ENCODE peak calls at places on chromosomes 13 and 19, in seven cellular contexts. One of them, this sample, is unnamed.

GRCh38 chr13:111049791-111050538 is 65.1 kb upstream of the ARHGEF7 start:
- DNase-seq in SK-N-SH: peak
- DNase-seq in hepatocyte: peak
- DNase-seq in neural progenitor cell: peak
- DNase-seq in MM.1S: no peak
- DNase-seq in GM23248: peak
- DNase-seq in OCI-LY7: no peak
- DNase-seq in this sample: peak

GRCh38 chr13:102584423-102584822 is 12.4 kb upstream of the TPP2 start:
- DNase-seq in GM23248: no peak
- DNase-seq in OCI-LY7: peak
- DNase-seq in SK-N-SH: no peak
- DNase-seq in neural progenitor cell: no peak
- DNase-seq in hepatocyte: no peak
- DNase-seq in MM.1S: no peak
- DNase-seq in this sample: no peak

GRCh38 chr19:30255783-30256509 is 116.2 kb upstream of the ZNF536 start:
- DNase-seq in GM23248: no peak
- DNase-seq in neural progenitor cell: peak
- DNase-seq in MM.1S: no peak
- DNase-seq in OCI-LY7: no peak
- DNase-seq in SK-N-SH: peak
- DNase-seq in hepatocyte: no peak
- DNase-seq in this sample: no peak

GRCh38 chr13:99033814-99034213 is 56.0 kb upstream of the DOCK9 start:
- DNase-seq in SK-N-SH: peak
- DNase-seq in OCI-LY7: peak
- DNase-seq in MM.1S: no peak
- DNase-seq in hepatocyte: peak
- DNase-seq in GM23248: peak
- DNase-seq in neural progenitor cell: peak
- DNase-seq in this sample: peak

GRCh38 chr13:114339779-114340534 is 25.7 kb downstream of the CHAMP1 start:
- DNase-seq in SK-N-SH: peak
- DNase-seq in OCI-LY7: peak
- DNase-seq in hepatocyte: no peak
- DNase-seq in GM23248: peak
- DNase-seq in MM.1S: peak
- DNase-seq in neural progenitor cell: no peak
- DNase-seq in this sample: peak

GRCh38 chr13:22740264-22740663 is 440.5 kb upstream of the SGCG start:
- DNase-seq in SK-N-SH: no peak
- DNase-seq in hepatocyte: no peak
- DNase-seq in OCI-LY7: no peak
- DNase-seq in neural progenitor cell: peak
- DNase-seq in GM23248: no peak
- DNase-seq in MM.1S: no peak
- DNase-seq in this sample: peak

GRCh38 chr19:8697671-8698432 is 743 bp downstream of the ACTL9 start:
- DNase-seq in OCI-LY7: no peak
- DNase-seq in GM23248: no peak
- DNase-seq in neural progenitor cell: peak
- DNase-seq in hepatocyte: no peak
- DNase-seq in SK-N-SH: peak
- DNase-seq in MM.1S: no peak
- DNase-seq in this sample: no peak

GRCh38 chr13:26965976-26966375 is 205.4 kb upstream of the GPR12 start:
- DNase-seq in hepatocyte: peak
- DNase-seq in neural progenitor cell: no peak
- DNase-seq in OCI-LY7: no peak
- DNase-seq in GM23248: peak
- DNase-seq in MM.1S: no peak
- DNase-seq in SK-N-SH: no peak
- DNase-seq in this sample: no peak

GRCh38 chr13:37049810-37050209 is 9.7 kb downstream of the SUPT20H start:
- DNase-seq in hepatocyte: no peak
- DNase-seq in MM.1S: no peak
- DNase-seq in GM23248: no peak
- DNase-seq in OCI-LY7: no peak
- DNase-seq in neural progenitor cell: no peak
- DNase-seq in SK-N-SH: no peak
- DNase-seq in this sample: no peak

GRCh38 chr19:39156891-39157230 is 31.3 kb downstream of the PAK4 start:
- DNase-seq in SK-N-SH: no peak
- DNase-seq in MM.1S: no peak
- DNase-seq in neural progenitor cell: no peak
- DNase-seq in OCI-LY7: no peak
- DNase-seq in GM23248: no peak
- DNase-seq in hepatocyte: no peak
- DNase-seq in this sample: no peak

GRCh38 chr19:39160523-39160861 is 34.9 kb downstream of the PAK4 start:
- DNase-seq in neural progenitor cell: no peak
- DNase-seq in GM23248: peak
- DNase-seq in SK-N-SH: no peak
- DNase-seq in hepatocyte: peak
- DNase-seq in MM.1S: no peak
- DNase-seq in OCI-LY7: no peak
- DNase-seq in this sample: peak

GRCh38 chr19:39157997-39158389 is 32.4 kb downstream of the PAK4 start:
- DNase-seq in SK-N-SH: no peak
- DNase-seq in neural progenitor cell: no peak
- DNase-seq in GM23248: no peak
- DNase-seq in hepatocyte: no peak
- DNase-seq in MM.1S: no peak
- DNase-seq in OCI-LY7: no peak
- DNase-seq in this sample: no peak

GRCh38 chr19:39157275-39157996 is 31.9 kb downstream of the PAK4 start:
- DNase-seq in SK-N-SH: no peak
- DNase-seq in GM23248: no peak
- DNase-seq in hepatocyte: no peak
- DNase-seq in neural progenitor cell: no peak
- DNase-seq in MM.1S: no peak
- DNase-seq in OCI-LY7: no peak
- DNase-seq in this sample: no peak

GRCh38 chr19:39158646-39159260 is 33.2 kb downstream of the PAK4 start:
- DNase-seq in hepatocyte: no peak
- DNase-seq in neural progenitor cell: no peak
- DNase-seq in GM23248: no peak
- DNase-seq in SK-N-SH: no peak
- DNase-seq in MM.1S: no peak
- DNase-seq in OCI-LY7: no peak
- DNase-seq in this sample: no peak
- TF ChIP-seq EZH2phosphoT487 in hepatocyte: no peak
- TF ChIP-seq EZH2phosphoT487 in neural progenitor cell: no peak
- TF ChIP-seq EZH2phosphoT487 in GM23248: no peak
- TF ChIP-seq EZH2phosphoT487 in SK-N-SH: no peak
- TF ChIP-seq EZH2phosphoT487 in MM.1S: no peak
- TF ChIP-seq EZH2phosphoT487 in OCI-LY7: no peak
- TF ChIP-seq EZH2phosphoT487 in this sample: no peak

GRCh38 chr13:71758823-71759222 is 108.2 kb downstream of the DACH1 start:
- DNase-seq in GM23248: no peak
- DNase-seq in OCI-LY7: no peak
- DNase-seq in neural progenitor cell: no peak
- DNase-seq in SK-N-SH: peak
- DNase-seq in hepatocyte: peak
- DNase-seq in MM.1S: no peak
- DNase-seq in this sample: no peak
- H3K4me2 ChIP-seq in GM23248: no peak
- H3K4me2 ChIP-seq in OCI-LY7: no peak
- H3K4me2 ChIP-seq in neural progenitor cell: peak
- H3K4me2 ChIP-seq in SK-N-SH: no peak
- H3K4me2 ChIP-seq in hepatocyte: peak
- H3K4me2 ChIP-seq in MM.1S: no peak
- H3K4me2 ChIP-seq in this sample: no peak

DNA sequence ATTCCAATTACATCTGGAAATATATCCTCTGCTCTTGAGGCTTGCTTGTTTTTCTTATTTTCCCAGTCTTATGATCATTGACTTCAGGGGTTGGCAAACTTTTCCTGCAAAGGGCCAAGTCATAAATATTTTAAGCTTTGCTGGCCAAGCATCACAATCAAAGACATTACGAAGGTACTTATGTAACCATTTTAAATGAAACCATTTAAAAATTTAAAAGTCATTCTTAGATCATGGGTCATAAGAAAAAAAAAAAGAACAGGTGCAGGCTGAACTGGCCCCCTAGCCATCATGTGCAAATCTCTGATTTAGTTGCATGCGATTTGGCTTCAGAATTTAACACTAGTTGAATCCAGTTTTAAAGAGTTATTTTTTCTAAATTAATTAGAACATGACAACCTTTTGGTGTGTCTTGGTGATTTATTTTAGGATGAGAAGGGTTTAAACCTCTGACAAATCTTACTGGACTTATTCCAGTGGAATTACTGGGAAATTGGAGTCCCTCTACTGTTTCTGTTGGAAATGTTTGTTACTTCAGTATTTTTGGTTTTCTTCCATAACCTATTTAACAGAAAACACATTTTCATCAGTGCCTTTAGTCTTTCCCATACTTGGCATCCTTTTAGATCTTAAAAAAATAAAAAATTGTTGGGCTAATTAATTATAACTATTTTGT is 148.1 kb downstream of the NHLRC3 start:
- DNase-seq in MM.1S: no peak
- DNase-seq in SK-N-SH: no peak
- DNase-seq in neural progenitor cell: no peak
- DNase-seq in OCI-LY7: no peak
- DNase-seq in GM23248: no peak
- DNase-seq in hepatocyte: no peak
- DNase-seq in this sample: no peak
- TF ChIP-seq EZH2phosphoT487 in MM.1S: no peak
- TF ChIP-seq EZH2phosphoT487 in SK-N-SH: no peak
- TF ChIP-seq EZH2phosphoT487 in neural progenitor cell: no peak
- TF ChIP-seq EZH2phosphoT487 in OCI-LY7: no peak
- TF ChIP-seq EZH2phosphoT487 in GM23248: no peak
- TF ChIP-seq EZH2phosphoT487 in hepatocyte: no peak
- TF ChIP-seq EZH2phosphoT487 in this sample: no peak

GRCh38 chr19:47458672-47459071 is 13.0 kb downstream of the SLC8A2 start:
- DNase-seq in GM23248: no peak
- DNase-seq in hepatocyte: no peak
- DNase-seq in SK-N-SH: no peak
- DNase-seq in neural progenitor cell: no peak
- DNase-seq in MM.1S: no peak
- DNase-seq in OCI-LY7: no peak
- DNase-seq in this sample: no peak

GRCh38 chr19:47459477-47459876 is 12.2 kb downstream of the SLC8A2 start:
- DNase-seq in MM.1S: no peak
- DNase-seq in OCI-LY7: no peak
- DNase-seq in neural progenitor cell: no peak
- DNase-seq in SK-N-SH: no peak
- DNase-seq in GM23248: no peak
- DNase-seq in hepatocyte: no peak
- DNase-seq in this sample: no peak

GRCh38 chr19:47461876-47462275 is 9.8 kb downstream of the SLC8A2 start:
- DNase-seq in OCI-LY7: no peak
- DNase-seq in neural progenitor cell: no peak
- DNase-seq in MM.1S: no peak
- DNase-seq in SK-N-SH: no peak
- DNase-seq in GM23248: no peak
- DNase-seq in hepatocyte: no peak
- DNase-seq in this sample: no peak

DNA sequence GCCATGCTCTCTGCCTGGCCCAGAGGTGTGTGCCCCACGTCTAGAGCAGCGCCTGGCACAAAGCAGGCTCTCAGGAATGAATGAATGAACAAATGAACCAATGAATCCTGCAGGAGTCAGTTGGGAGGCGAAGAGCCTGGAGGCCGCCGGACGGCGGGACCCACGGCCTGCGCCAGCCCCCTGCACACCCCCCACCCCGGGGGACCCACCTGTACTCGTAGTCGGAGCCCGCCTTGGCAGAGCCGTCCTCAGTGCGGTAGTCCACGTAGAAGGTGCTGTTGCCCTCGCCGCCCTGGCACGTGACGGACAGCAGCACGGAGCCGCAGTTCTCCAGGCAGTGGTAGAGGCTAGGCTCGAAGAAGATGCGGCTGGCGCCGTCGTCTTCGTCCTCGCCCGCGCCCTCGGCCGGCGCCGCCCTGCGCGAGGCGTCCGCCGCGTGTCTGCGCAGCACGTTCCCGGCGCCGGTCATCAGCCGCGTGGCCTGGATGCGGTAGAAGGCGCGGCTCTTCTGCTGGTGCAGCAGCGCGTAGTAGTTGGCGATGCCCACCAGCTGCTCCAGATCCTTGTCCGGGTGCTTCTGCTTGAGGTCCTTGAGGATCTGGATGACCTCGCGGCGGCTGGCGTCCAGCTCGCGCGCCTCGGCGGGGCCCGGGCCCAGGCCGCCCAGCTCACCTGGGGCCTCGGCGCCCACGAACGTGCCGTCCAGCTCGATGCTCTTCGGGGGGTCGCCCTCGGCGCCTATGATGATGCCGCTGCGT is 14.8 kb downstream of the SLC8A2 start:
- DNase-seq in MM.1S: no peak
- DNase-seq in SK-N-SH: no peak
- DNase-seq in OCI-LY7: no peak
- DNase-seq in hepatocyte: no peak
- DNase-seq in neural progenitor cell: no peak
- DNase-seq in GM23248: peak
- DNase-seq in this sample: no peak
- H3K4me2 ChIP-seq in MM.1S: no peak
- H3K4me2 ChIP-seq in SK-N-SH: no peak
- H3K4me2 ChIP-seq in OCI-LY7: no peak
- H3K4me2 ChIP-seq in hepatocyte: no peak
- H3K4me2 ChIP-seq in neural progenitor cell: no peak
- H3K4me2 ChIP-seq in GM23248: no peak
- H3K4me2 ChIP-seq in this sample: no peak

GRCh38 chr13:105979586-105979985 is 555.9 kb downstream of the EFNB2 start:
- DNase-seq in SK-N-SH: no peak
- DNase-seq in MM.1S: no peak
- DNase-seq in neural progenitor cell: peak
- DNase-seq in OCI-LY7: no peak
- DNase-seq in GM23248: no peak
- DNase-seq in hepatocyte: peak
- DNase-seq in this sample: peak
- TF ChIP-seq EZH2phosphoT487 in SK-N-SH: no peak
- TF ChIP-seq EZH2phosphoT487 in MM.1S: no peak
- TF ChIP-seq EZH2phosphoT487 in neural progenitor cell: no peak
- TF ChIP-seq EZH2phosphoT487 in OCI-LY7: no peak
- TF ChIP-seq EZH2phosphoT487 in GM23248: no peak
- TF ChIP-seq EZH2phosphoT487 in hepatocyte: no peak
- TF ChIP-seq EZH2phosphoT487 in this sample: no peak

GRCh38 chr19:457636-458035 is 3.2 kb downstream of the SHC2 start:
- DNase-seq in SK-N-SH: no peak
- DNase-seq in GM23248: no peak
- DNase-seq in OCI-LY7: no peak
- DNase-seq in MM.1S: no peak
- DNase-seq in neural progenitor cell: no peak
- DNase-seq in hepatocyte: no peak
- DNase-seq in this sample: no peak
- H3K4me2 ChIP-seq in SK-N-SH: no peak
- H3K4me2 ChIP-seq in GM23248: no peak
- H3K4me2 ChIP-seq in OCI-LY7: no peak
- H3K4me2 ChIP-seq in MM.1S: no peak
- H3K4me2 ChIP-seq in neural progenitor cell: no peak
- H3K4me2 ChIP-seq in hepatocyte: no peak
- H3K4me2 ChIP-seq in this sample: no peak